ENCODE peak calls at places on chromosomes 16 and 17, in seven cellular contexts. Q is NCI-H524, G is mammary epithelial cell, O is endothelial cell, D is aorta, I is mucosa of descending colon, Y is GF-D8. J is an unnamed sample.

GRCh38 chr17:72187544-72187943 is 66.7 kb downstream of the SOX9 start:
- DNase-seq in Q (no peak), G (no peak), O (no peak), D (no peak), I (peak), Y (no peak), J (no peak)

GRCh38 chr17:30379303-30380105 is 777 bp downstream of the CPD start:
- DNase-seq in Q (no peak), G (no peak), O (peak), D (peak), I (peak), Y (no peak), J (no peak)

GRCh38 chr16:64679976-64680375 is 441.9 kb downstream of the CDH11 start:
- DNase-seq in Q (no peak), G (no peak), O (no peak), D (no peak), I (no peak), Y (no peak), J (no peak)

GRCh38 chr17:9021985-9022552 is 759 bp downstream of the NTN1 start:
- DNase-seq in Q (no peak), G (peak), O (peak), D (peak), I (peak), Y (no peak), J (peak)

GRCh38 chr16:3188925-3189825 is 1.2 kb downstream of the OR1F1 start:
- DNase-seq in Q (peak), G (peak), O (peak), D (no peak), I (no peak), Y (no peak), J (peak)

GRCh38 chr17:39564201-39564828 is 43.4 kb downstream of the NEUROD2 start:
- DNase-seq in Q (peak), G (no peak), O (peak), D (no peak), I (no peak), Y (no peak), J (no peak)

GRCh38 chr16:56824335-56824734 is 40.7 kb upstream of the SLC12A3 start:
- DNase-seq in Q (no peak), G (no peak), O (no peak), D (no peak), I (peak), Y (no peak), J (no peak)

GRCh38 chr17:31413871-31414589 is 22.6 kb downstream of the RAB11FIP4 start:
- DNase-seq in Q (peak), G (peak), O (no peak), D (peak), I (no peak), Y (no peak), J (peak)

GRCh38 chr17:5897320-5897911 is 172.8 kb upstream of the WSCD1 start:
- DNase-seq in Q (no peak), G (no peak), O (peak), D (no peak), I (no peak), Y (no peak), J (no peak)

GRCh38 chr16:81140930-81141780 is 45.0 kb upstream of the GCSH start:
- DNase-seq in Q (no peak), G (no peak), O (peak), D (no peak), I (no peak), Y (no peak), J (no peak)

GRCh38 chr16:51538707-51539604 is 387.9 kb upstream of the SALL1 start:
- DNase-seq in Q (no peak), G (peak), O (peak), D (no peak), I (no peak), Y (no peak), J (peak)

GRCh38 chr16:82580293-82580900 is 46.4 kb upstream of the CDH13 start:
- DNase-seq in Q (peak), G (peak), O (peak), D (no peak), I (no peak), Y (no peak), J (peak)

GRCh38 chr17:4573115-4573514 is 11.2 kb upstream of the SMTNL2 start:
- DNase-seq in Q (no peak), G (no peak), O (no peak), D (no peak), I (no peak), Y (no peak), J (no peak)

GRCh38 chr17:3986270-3986938 is 22.2 kb upstream of the ATP2A3 start:
- DNase-seq in Q (no peak), G (peak), O (no peak), D (peak), I (no peak), Y (no peak), J (peak)

GRCh38 chr16:13587171-13587570 is 332.8 kb upstream of the ERCC4 start:
- DNase-seq in Q (no peak), G (no peak), O (no peak), D (no peak), I (no peak), Y (no peak), J (no peak)

GRCh38 chr17:49224198-49224996 is 6.2 kb downstream of the PHOSPHO1 start:
- DNase-seq in Q (no peak), G (no peak), O (peak), D (no peak), I (peak), Y (no peak), J (no peak)

GRCh38 chr17:14738652-14738988 is 437.7 kb downstream of the HS3ST3B1 start:
- DNase-seq in Q (no peak), G (no peak), O (no peak), D (no peak), I (no peak), Y (no peak), J (no peak)

GRCh38 chr17:42305543-42306384 is 17.5 kb downstream of the STAT5A start:
- DNase-seq in Q (no peak), G (no peak), O (no peak), D (no peak), I (no peak), Y (no peak), J (no peak)

GRCh38 chr16:17397499-17397891 is 73.3 kb downstream of the XYLT1 start:
- DNase-seq in Q (peak), G (no peak), O (no peak), D (no peak), I (no peak), Y (no peak), J (no peak)

GRCh38 chr17:61225178-61225577 is 174.5 kb upstream of the TBX2 start:
- DNase-seq in Q (no peak), G (no peak), O (no peak), D (no peak), I (no peak), Y (no peak), J (no peak)

GRCh38 chr17:8581002-8581658 is 49.4 kb downstream of the MYH10 start:
- DNase-seq in Q (no peak), G (peak), O (no peak), D (no peak), I (no peak), Y (no peak), J (peak)

GRCh38 chr17:50589112-50589712 is 28.7 kb downstream of the CACNA1G start:
- DNase-seq in Q (no peak), G (peak), O (no peak), D (no peak), I (no peak), Y (no peak), J (no peak)

GRCh38 chr16:31200821-31201510 is 1.6 kb downstream of the PYCARD start:
- DNase-seq in Q (no peak), G (no peak), O (no peak), D (peak), I (no peak), Y (no peak), J (peak)

GRCh38 chr17:9151091-9151490 is 129.8 kb downstream of the NTN1 start:
- DNase-seq in Q (peak), G (no peak), O (no peak), D (no peak), I (no peak), Y (no peak), J (no peak)

GRCh38 chr16:2475413-2476344 is 752 bp downstream of the TBC1D24 start:
- DNase-seq in Q (no peak), G (no peak), O (no peak), D (no peak), I (peak), Y (no peak), J (no peak)

GRCh38 chr17:50048988-50049387 is 6.9 kb upstream of the ITGA3 start:
- DNase-seq in Q (no peak), G (no peak), O (no peak), D (peak), I (no peak), Y (no peak), J (no peak)

GRCh38 chr17:3448059-3448630 is 14.5 kb upstream of the OR1E2 start:
- DNase-seq in Q (no peak), G (no peak), O (no peak), D (no peak), I (no peak), Y (no peak), J (no peak)

GRCh38 chr16:67884684-67885083 is at the start of gene NRN1L:
- DNase-seq in Q (no peak), G (peak), O (peak), D (peak), I (peak), Y (no peak), J (peak)

GRCh38 chr17:29344201-29344856 is 45.8 kb upstream of the TAOK1 start:
- DNase-seq in Q (no peak), G (no peak), O (no peak), D (no peak), I (no peak), Y (no peak), J (no peak)